ENCODE peak calls at places on chromosome 16, in seven cellular contexts. Y is amniotic stem cell, Q is GF-D8, D is skeletal muscle cell, A is adipocyte, L is AG08395, U is amygdala. H is an unnamed sample.
A peak's percentile ranks its signal among the peaks of the same experiment; 100 is the strongest.

GRCh38 chr16:30605148-30605547 is 5.0 kb downstream of the ZNF689 start:
- DNase-seq in D (no peak), Q (no peak), Y (no peak), L (no peak), A (no peak), U (peak; percentile 19), H (no peak)

GRCh38 chr16:4142268-4142667 is 26.0 kb upstream of the ADCY9 start:
- DNase-seq in Q (no peak), A (no peak), U (no peak), Y (no peak), D (no peak), L (no peak), H (peak; percentile 23)

GRCh38 chr16:87044031-87044380 is 273.2 kb downstream of the C16orf95 start:
- DNase-seq in D (no peak), U (no peak), A (no peak), Y (no peak), Q (no peak), L (no peak), H (no peak)

GRCh38 chr16:30699615-30700099 is 686 bp downstream of the SRCAP start:
- DNase-seq in A (no peak), U (no peak), D (no peak), L (no peak), Q (no peak), Y (no peak), H (no peak)

GRCh38 chr16:82630219-82630618 is 3.5 kb downstream of the CDH13 start:
- DNase-seq in L (peak; percentile 44), D (no peak), Y (no peak), Q (no peak), U (no peak), A (peak; percentile 36), H (no peak)

GRCh38 chr16:4633910-4634635 is 9.4 kb downstream of the MGRN1 start:
- DNase-seq in Y (no peak), A (no peak), U (no peak), D (no peak), Q (no peak), L (no peak), H (no peak)

GRCh38 chr16:55703003-55704001 is 47.5 kb downstream of the SLC6A2 start:
- DNase-seq in Q (peak; percentile 12), D (peak; percentile 23), Y (peak; percentile 53), A (peak; percentile 88), U (no peak), L (peak; percentile 68), H (no peak)

GRCh38 chr16:58931436-58931835 is 197.3 kb upstream of the GOT2 start:
- DNase-seq in Y (no peak), U (no peak), L (no peak), A (peak; percentile 40), D (no peak), Q (no peak), H (no peak)

GRCh38 chr16:56675685-56676210 is 6.1 kb downstream of the MT1H start:
- DNase-seq in L (no peak), U (no peak), Y (no peak), A (no peak), Q (no peak), D (no peak), H (no peak)

GRCh38 chr16:15032547-15033308 is 23.1 kb downstream of the NTAN1 start:
- DNase-seq in A (no peak), D (no peak), U (no peak), L (no peak), Q (peak; percentile 3), Y (no peak), H (no peak)

GRCh38 chr16:1195393-1195666 is 29.7 kb downstream of the TPSG1 start:
- DNase-seq in Y (no peak), D (no peak), L (no peak), A (no peak), Q (no peak), U (no peak), H (no peak)

GRCh38 chr16:58338205-58338604 is 43.4 kb upstream of the PRSS54 start:
- DNase-seq in D (no peak), L (no peak), Y (no peak), U (no peak), Q (no peak), A (no peak), H (no peak)

GRCh38 chr16:10964039-10964890 is 19.9 kb downstream of the CLEC16A start:
- DNase-seq in Q (peak; percentile 32), U (peak; percentile 78), D (no peak), A (peak; percentile 93), Y (peak; percentile 67), L (peak; percentile 90), H (peak; percentile 74)

GRCh38 chr16:85541619-85542547 is 71.2 kb upstream of the GSE1 start:
- DNase-seq in D (no peak), L (peak; percentile 41), Y (no peak), U (no peak), Q (no peak), A (no peak), H (no peak)

GRCh38 chr16:30064746-30065111 is 831 bp upstream of the ALDOA start:
- DNase-seq in Y (no peak), Q (no peak), A (no peak), U (no peak), L (no peak), D (no peak), H (no peak)

GRCh38 chr16:65366316-65366715 is 244.5 kb upstream of the CDH11 start:
- DNase-seq in A (no peak), Y (no peak), D (no peak), U (no peak), L (no peak), Q (no peak), H (no peak)

GRCh38 chr16:91484-91883 is 13.5 kb downstream of the MPG start:
- DNase-seq in L (no peak), U (peak; percentile 42), D (no peak), Y (no peak), Q (no peak), A (no peak), H (no peak)

GRCh38 chr16:50960517-50961202 is 190.4 kb downstream of the SALL1 start:
- DNase-seq in A (no peak), Q (no peak), L (no peak), U (no peak), D (no peak), Y (no peak), H (no peak)

GRCh38 chr16:84552135-84552534 is 47.7 kb upstream of the MEAK7 start:
- DNase-seq in Y (no peak), D (no peak), Q (no peak), A (no peak), L (no peak), U (no peak), H (peak; percentile 16)

GRCh38 chr16:85689285-85689949 is 663 bp upstream of the GINS2 start:
- DNase-seq in Y (no peak), L (no peak), D (no peak), Q (no peak), U (no peak), A (no peak), H (no peak)

GRCh38 chr16:21952040-21952792 is 945 bp upstream of the UQCRC2 start:
- DNase-seq in L (peak; percentile 58), A (peak; percentile 90), Q (no peak), U (peak; percentile 71), D (peak; percentile 25), Y (peak; percentile 42), H (peak; percentile 73)

GRCh38 chr16:80029706-80030481 is 429.4 kb upstream of the MAF start:
- DNase-seq in D (no peak), A (no peak), L (no peak), U (no peak), Q (no peak), Y (no peak), H (no peak)

GRCh38 chr16:20901441-20902112 is 1.0 kb downstream of the LYRM1 start:
- DNase-seq in Y (no peak), U (peak; percentile 38), D (no peak), L (peak; percentile 36), Q (peak; percentile 44), A (peak; percentile 80), H (peak; percentile 30)

GRCh38 chr16:76287466-76287865 is 10.3 kb downstream of the CNTNAP4 start:
- DNase-seq in D (no peak), U (no peak), A (no peak), Y (no peak), Q (no peak), L (no peak), H (no peak)

GRCh38 chr16:74320707-74321106 is 24.1 kb downstream of the PSMD7 start:
- DNase-seq in Y (no peak), A (no peak), L (no peak), D (no peak), Q (no peak), U (no peak), H (no peak)

H was measured in naive thymus-derived CD8-positive, alpha-beta T cell.